ENCODE peak calls at places on chromosomes 6 and 20, in six cellular contexts. One of them, this sample, is unnamed.

GRCh38 chr20:19621072-19621471 is 137.0 kb upstream of the RIN2 start:
- DNase-seq in transverse colon: no peak
- DNase-seq in A549: no peak
- DNase-seq in uterus: no peak
- DNase-seq in Peyer's patch: no peak
- DNase-seq in K562: no peak
- DNase-seq in this sample: no peak

GRCh38 chr6:125114248-125114858 is 39.2 kb upstream of the TPD52L1 start:
- DNase-seq in transverse colon: peak; percentile 59
- DNase-seq in uterus: peak; percentile 60
- DNase-seq in Peyer's patch: no peak
- DNase-seq in A549: peak; percentile 15
- DNase-seq in K562: peak; percentile 45
- DNase-seq in this sample: peak; percentile 92

GRCh38 chr6:157632821-157633220 is 190.2 kb upstream of the SNX9 start:
- DNase-seq in K562: no peak
- DNase-seq in Peyer's patch: no peak
- DNase-seq in A549: no peak
- DNase-seq in uterus: peak; percentile 86
- DNase-seq in transverse colon: no peak
- DNase-seq in this sample: no peak

GRCh38 chr20:325889-326644 is 715 bp downstream of the SOX12 start:
- DNase-seq in Peyer's patch: peak; percentile 73
- DNase-seq in uterus: peak; percentile 72
- DNase-seq in transverse colon: peak; percentile 58
- DNase-seq in A549: peak; percentile 45
- DNase-seq in K562: peak; percentile 57
- DNase-seq in this sample: no peak

GRCh38 chr20:57657537-57658446 is 37.6 kb upstream of the ZBP1 start:
- DNase-seq in uterus: peak; percentile 28
- DNase-seq in Peyer's patch: peak; percentile 81
- DNase-seq in transverse colon: peak; percentile 72
- DNase-seq in A549: no peak
- DNase-seq in K562: no peak
- DNase-seq in this sample: peak; percentile 13

GRCh38 chr20:13492001-13492480 is 146.7 kb downstream of the TASP1 start:
- DNase-seq in uterus: peak; percentile 23
- DNase-seq in K562: no peak
- DNase-seq in transverse colon: no peak
- DNase-seq in Peyer's patch: no peak
- DNase-seq in A549: peak; percentile 25
- DNase-seq in this sample: peak; percentile 40

GRCh38 chr6:157806496-157807215 is 16.4 kb upstream of the SNX9 start:
- DNase-seq in uterus: no peak
- DNase-seq in K562: no peak
- DNase-seq in Peyer's patch: no peak
- DNase-seq in A549: no peak
- DNase-seq in transverse colon: no peak
- DNase-seq in this sample: no peak

GRCh38 chr20:32543570-32544259 is 41.4 kb downstream of the NOL4L start:
- DNase-seq in uterus: no peak
- DNase-seq in K562: no peak
- DNase-seq in Peyer's patch: no peak
- DNase-seq in A549: no peak
- DNase-seq in transverse colon: no peak
- DNase-seq in this sample: no peak

GRCh38 chr6:166087848-166088247 is 79.8 kb downstream of the TBXT start:
- DNase-seq in uterus: no peak
- DNase-seq in transverse colon: no peak
- DNase-seq in Peyer's patch: no peak
- DNase-seq in A549: no peak
- DNase-seq in K562: no peak
- DNase-seq in this sample: no peak

GRCh38 chr6:166007349-166008263 is 160.0 kb downstream of the TBXT start:
- DNase-seq in K562: no peak
- DNase-seq in uterus: peak; percentile 74
- DNase-seq in transverse colon: peak; percentile 54
- DNase-seq in A549: no peak
- DNase-seq in Peyer's patch: no peak
- DNase-seq in this sample: no peak

GRCh38 chr20:11453430-11453829 is 464.3 kb upstream of the BTBD3 start:
- DNase-seq in transverse colon: no peak
- DNase-seq in K562: no peak
- DNase-seq in A549: peak; percentile 14
- DNase-seq in Peyer's patch: no peak
- DNase-seq in uterus: no peak
- DNase-seq in this sample: no peak

GRCh38 chr20:34293119-34293518 is 10.0 kb downstream of the AHCY start:
- DNase-seq in Peyer's patch: no peak
- DNase-seq in uterus: no peak
- DNase-seq in transverse colon: no peak
- DNase-seq in A549: no peak
- DNase-seq in K562: no peak
- DNase-seq in this sample: no peak

GRCh38 chr6:79466222-79466834 is 70.9 kb downstream of the LCA5 start:
- DNase-seq in K562: no peak
- DNase-seq in A549: peak; percentile 7
- DNase-seq in uterus: no peak
- DNase-seq in transverse colon: no peak
- DNase-seq in Peyer's patch: no peak
- DNase-seq in this sample: no peak

GRCh38 chr6:81003156-81003555 is 749.3 kb downstream of the TENT5A start:
- DNase-seq in K562: no peak
- DNase-seq in Peyer's patch: no peak
- DNase-seq in A549: no peak
- DNase-seq in transverse colon: no peak
- DNase-seq in uterus: no peak
- DNase-seq in this sample: no peak

GRCh38 chr6:12590901-12591300 is 125.7 kb upstream of the PHACTR1 start:
- DNase-seq in Peyer's patch: no peak
- DNase-seq in A549: no peak
- DNase-seq in K562: no peak
- DNase-seq in transverse colon: no peak
- DNase-seq in uterus: no peak
- DNase-seq in this sample: no peak

GRCh38 chr6:73032586-73032985 is 192.7 kb downstream of the KHDC1L start:
- DNase-seq in Peyer's patch: no peak
- DNase-seq in transverse colon: no peak
- DNase-seq in uterus: no peak
- DNase-seq in K562: no peak
- DNase-seq in A549: peak; percentile 2
- DNase-seq in this sample: no peak

GRCh38 chr20:15708984-15709598 is 864.2 kb downstream of the KIF16B start:
- DNase-seq in K562: peak; percentile 29
- DNase-seq in A549: peak; percentile 54
- DNase-seq in Peyer's patch: peak; percentile 72
- DNase-seq in uterus: no peak
- DNase-seq in transverse colon: peak; percentile 51
- DNase-seq in this sample: no peak

GRCh38 chr6:40308533-40309306 is 278.4 kb downstream of the LRFN2 start:
- DNase-seq in K562: peak; percentile 91
- DNase-seq in uterus: peak; percentile 36
- DNase-seq in Peyer's patch: peak; percentile 60
- DNase-seq in transverse colon: peak; percentile 64
- DNase-seq in A549: peak; percentile 32
- DNase-seq in this sample: peak; percentile 49

GRCh38 chr6:102039450-102039849 is 645.9 kb downstream of the GRIK2 start:
- DNase-seq in A549: no peak
- DNase-seq in Peyer's patch: no peak
- DNase-seq in uterus: no peak
- DNase-seq in transverse colon: no peak
- DNase-seq in K562: no peak
- DNase-seq in this sample: no peak

GRCh38 chr20:60395993-60396392 is 437.8 kb downstream of the CDH26 start:
- DNase-seq in A549: no peak
- DNase-seq in transverse colon: no peak
- DNase-seq in K562: no peak
- DNase-seq in Peyer's patch: no peak
- DNase-seq in uterus: no peak
- DNase-seq in this sample: no peak

GRCh38 chr6:41935190-41935569 is 6.4 kb downstream of the CCND3 start:
- DNase-seq in transverse colon: no peak
- DNase-seq in A549: no peak
- DNase-seq in Peyer's patch: no peak
- DNase-seq in K562: no peak
- DNase-seq in uterus: no peak
- DNase-seq in this sample: no peak

GRCh38 chr6:166297606-166298005 is 10.6 kb downstream of the PRR18 start:
- DNase-seq in transverse colon: no peak
- DNase-seq in Peyer's patch: no peak
- DNase-seq in uterus: no peak
- DNase-seq in K562: no peak
- DNase-seq in A549: no peak
- DNase-seq in this sample: no peak

GRCh38 chr6:165627366-165627765 is 35.7 kb downstream of the PDE10A start:
- DNase-seq in uterus: no peak
- DNase-seq in K562: no peak
- DNase-seq in transverse colon: no peak
- DNase-seq in A549: no peak
- DNase-seq in Peyer's patch: no peak
- DNase-seq in this sample: no peak

DNA sequence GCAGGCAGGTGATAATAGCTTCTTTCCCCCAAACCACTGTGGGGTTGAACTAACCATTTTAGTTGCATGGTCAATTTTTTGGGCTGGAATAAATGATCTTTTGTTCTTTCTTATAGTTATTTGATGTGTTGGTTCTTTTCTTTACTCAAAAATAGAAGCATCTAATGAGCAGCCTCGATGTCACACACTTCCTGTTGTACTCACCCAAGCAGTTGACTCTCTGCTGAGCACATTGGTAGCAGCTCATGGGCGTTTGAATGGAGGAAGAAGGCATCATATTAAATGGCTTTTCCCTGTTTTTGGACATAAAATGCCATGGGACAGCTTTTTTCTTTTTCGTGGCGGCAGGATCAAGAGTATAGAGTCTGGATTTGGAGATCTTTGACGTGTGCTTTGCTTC is 268.4 kb downstream of the PRL start:
- DNase-seq in Peyer's patch: no peak
- DNase-seq in transverse colon: no peak
- DNase-seq in K562: no peak
- DNase-seq in uterus: no peak
- DNase-seq in A549: no peak
- DNase-seq in this sample: no peak
- H3K27ac ChIP-seq in Peyer's patch: no peak overlapping the region
- H3K27ac ChIP-seq in transverse colon: peak overlapping the region; percentile 16
- H3K27ac ChIP-seq in K562: no peak overlapping the region
- H3K27ac ChIP-seq in uterus: peak overlapping the region; percentile 27
- H3K27ac ChIP-seq in A549: no peak overlapping the region
- H3K27ac ChIP-seq in this sample: peak overlapping the region; percentile 47

DNA sequence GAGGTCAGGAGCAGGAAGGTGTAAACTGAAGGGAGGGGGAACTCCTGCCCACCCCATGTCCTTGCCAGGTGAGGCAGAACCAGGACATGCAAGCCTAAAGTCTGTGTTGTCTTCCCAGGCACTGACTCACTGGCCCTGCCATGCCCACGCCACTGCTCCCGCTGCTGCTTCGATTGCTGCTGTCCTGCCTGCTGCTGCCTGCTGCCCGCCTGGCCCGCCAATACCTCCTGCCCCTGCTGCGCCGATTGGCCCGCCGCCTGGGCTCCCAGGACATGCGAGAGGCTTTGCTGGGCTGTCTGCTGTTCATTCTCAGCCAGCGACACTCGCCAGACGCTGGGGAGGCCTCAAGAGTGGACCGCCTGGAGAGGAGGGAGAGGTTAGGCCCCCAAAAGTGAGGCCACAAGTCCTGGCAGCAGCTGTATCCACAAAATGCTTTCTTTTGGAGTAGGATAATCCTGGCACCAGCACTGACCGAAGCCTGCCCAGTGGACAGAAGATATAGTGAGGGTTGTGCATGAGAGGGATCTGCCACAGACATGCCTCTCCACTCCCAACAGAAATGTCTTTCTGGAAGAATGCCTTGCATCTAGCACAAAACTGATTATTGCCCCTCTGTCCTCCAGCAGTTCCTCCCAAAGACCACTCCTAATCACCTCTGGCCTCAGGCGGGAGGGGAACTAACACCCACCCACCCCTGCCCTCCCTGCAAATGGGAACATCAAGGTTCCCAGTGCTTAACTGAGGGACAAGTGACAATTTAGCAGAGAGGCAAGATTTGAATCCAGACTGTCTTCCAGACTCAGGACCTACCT is 812 bp downstream of the MYMX start:
- DNase-seq in K562: no peak
- DNase-seq in A549: no peak
- DNase-seq in uterus: no peak
- DNase-seq in transverse colon: peak; percentile 42
- DNase-seq in Peyer's patch: no peak
- DNase-seq in this sample: no peak
- TF ChIP-seq POLR2A in K562: no peak
- TF ChIP-seq POLR2A in A549: no peak
- TF ChIP-seq POLR2A in uterus: no peak
- TF ChIP-seq POLR2A in transverse colon: no peak
- TF ChIP-seq POLR2A in Peyer's patch: no peak
- TF ChIP-seq POLR2A in this sample: no peak

GRCh38 chr20:22768779-22769178 is 184.4 kb upstream of the FOXA2 start:
- DNase-seq in A549: no peak
- DNase-seq in K562: no peak
- DNase-seq in Peyer's patch: no peak
- DNase-seq in transverse colon: no peak
- DNase-seq in uterus: no peak
- DNase-seq in this sample: no peak

GRCh38 chr20:22771706-22772105 is 187.3 kb upstream of the FOXA2 start:
- DNase-seq in Peyer's patch: no peak
- DNase-seq in transverse colon: no peak
- DNase-seq in A549: no peak
- DNase-seq in K562: no peak
- DNase-seq in uterus: no peak
- DNase-seq in this sample: no peak

GRCh38 chr20:22770240-22770800 is 185.9 kb upstream of the FOXA2 start:
- DNase-seq in A549: no peak
- DNase-seq in transverse colon: no peak
- DNase-seq in uterus: no peak
- DNase-seq in Peyer's patch: no peak
- DNase-seq in K562: no peak
- DNase-seq in this sample: no peak

GRCh38 chr20:22763257-22763906 is 179.0 kb upstream of the FOXA2 start:
- DNase-seq in A549: peak; percentile 55
- DNase-seq in uterus: peak; percentile 22
- DNase-seq in Peyer's patch: no peak
- DNase-seq in K562: no peak
- DNase-seq in transverse colon: no peak
- DNase-seq in this sample: no peak

DNA sequence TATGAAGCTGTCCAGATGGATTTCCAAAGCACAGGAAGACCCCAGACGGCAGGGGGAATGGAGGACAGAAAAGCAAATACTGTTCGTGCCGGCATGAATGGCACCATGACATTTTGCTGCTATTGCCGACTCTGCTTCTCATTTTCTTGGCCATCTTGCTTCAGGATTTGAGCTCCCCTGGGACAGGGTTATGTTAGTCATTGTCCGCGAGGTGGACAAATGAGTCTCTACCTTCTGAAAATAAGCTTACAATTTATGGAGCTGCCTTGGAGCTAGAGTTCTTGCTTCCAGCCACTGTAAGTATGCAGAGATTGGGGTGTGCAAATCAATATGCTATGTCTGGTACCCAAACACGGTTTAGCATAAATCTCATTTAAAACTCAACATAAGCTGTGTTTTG is 183.9 kb upstream of the FOXA2 start:
- DNase-seq in uterus: no peak
- DNase-seq in Peyer's patch: no peak
- DNase-seq in transverse colon: no peak
- DNase-seq in A549: no peak
- DNase-seq in K562: no peak
- DNase-seq in this sample: no peak
- H3K27ac ChIP-seq in uterus: no peak overlapping the region
- H3K27ac ChIP-seq in Peyer's patch: no peak overlapping the region
- H3K27ac ChIP-seq in transverse colon: no peak overlapping the region
- H3K27ac ChIP-seq in A549: peak overlapping the region; percentile 98
- H3K27ac ChIP-seq in K562: no peak overlapping the region
- H3K27ac ChIP-seq in this sample: no peak overlapping the region

GRCh38 chr6:133241901-133242760 is 974 bp downstream of the EYA4 start:
- DNase-seq in Peyer's patch: no peak
- DNase-seq in uterus: no peak
- DNase-seq in K562: no peak
- DNase-seq in A549: no peak
- DNase-seq in transverse colon: no peak
- DNase-seq in this sample: peak; percentile 10
- TF ChIP-seq POLR2A in Peyer's patch: no peak
- TF ChIP-seq POLR2A in uterus: no peak
- TF ChIP-seq POLR2A in K562: no peak
- TF ChIP-seq POLR2A in A549: no peak
- TF ChIP-seq POLR2A in transverse colon: no peak
- TF ChIP-seq POLR2A in this sample: no peak

This sample was measured in tibial nerve.